ENCODE peak calls at places on chromosomes 12 and 14, in five cellular contexts. One of them, this sample, is unnamed.

GRCh38 chr12:49972641-49973360 is at the start of gene AQP6:
- DNase-seq in cardiac fibroblast: no peak
- DNase-seq in GM23338: no peak
- DNase-seq in endothelial cell: no peak
- DNase-seq in HepG2: no peak
- DNase-seq in this sample: no peak

GRCh38 chr14:85764809-85765208 is 234.9 kb downstream of the FLRT2 start:
- DNase-seq in endothelial cell: no peak
- DNase-seq in HepG2: no peak
- DNase-seq in GM23338: no peak
- DNase-seq in cardiac fibroblast: no peak
- DNase-seq in this sample: no peak

GRCh38 chr12:47651368-47652254 is 54.2 kb downstream of the RPAP3 start:
- DNase-seq in HepG2: peak
- DNase-seq in cardiac fibroblast: peak
- DNase-seq in endothelial cell: peak
- DNase-seq in GM23338: peak
- DNase-seq in this sample: peak

GRCh38 chr12:45259732-45260480 is 44.0 kb downstream of the ANO6 start:
- DNase-seq in HepG2: peak
- DNase-seq in endothelial cell: no peak
- DNase-seq in GM23338: no peak
- DNase-seq in cardiac fibroblast: peak
- DNase-seq in this sample: no peak

GRCh38 chr12:23669691-23670090 is 279.8 kb downstream of the SOX5 start:
- DNase-seq in HepG2: no peak
- DNase-seq in cardiac fibroblast: no peak
- DNase-seq in endothelial cell: no peak
- DNase-seq in GM23338: no peak
- DNase-seq in this sample: no peak

GRCh38 chr12:91778091-91778819 is 367.4 kb downstream of the BTG1 start:
- DNase-seq in GM23338: no peak
- DNase-seq in HepG2: no peak
- DNase-seq in endothelial cell: no peak
- DNase-seq in cardiac fibroblast: no peak
- DNase-seq in this sample: no peak

GRCh38 chr12:87845995-87846483 is 183.2 kb downstream of the C12orf50 start:
- DNase-seq in endothelial cell: no peak
- DNase-seq in GM23338: peak
- DNase-seq in cardiac fibroblast: no peak
- DNase-seq in HepG2: no peak
- DNase-seq in this sample: no peak

GRCh38 chr12:124190301-124191023 is 104.4 kb upstream of the RFLNA start:
- DNase-seq in GM23338: no peak
- DNase-seq in cardiac fibroblast: no peak
- DNase-seq in HepG2: no peak
- DNase-seq in endothelial cell: no peak
- DNase-seq in this sample: no peak

GRCh38 chr12:3077572-3078081 is 448 bp downstream of the TSPAN9 start:
- DNase-seq in HepG2: no peak
- DNase-seq in cardiac fibroblast: peak
- DNase-seq in endothelial cell: peak
- DNase-seq in GM23338: peak
- DNase-seq in this sample: peak

GRCh38 chr12:122124370-122124769 is 45.8 kb downstream of the MLXIP start:
- DNase-seq in cardiac fibroblast: no peak
- DNase-seq in HepG2: no peak
- DNase-seq in endothelial cell: no peak
- DNase-seq in GM23338: no peak
- DNase-seq in this sample: no peak

GRCh38 chr14:82313889-82314288 is 780.2 kb upstream of the SEL1L start:
- DNase-seq in GM23338: no peak
- DNase-seq in cardiac fibroblast: no peak
- DNase-seq in HepG2: no peak
- DNase-seq in endothelial cell: no peak
- DNase-seq in this sample: no peak

GRCh38 chr12:121578230-121579189 is 2.3 kb downstream of the KDM2B start:
- DNase-seq in GM23338: peak
- DNase-seq in HepG2: no peak
- DNase-seq in endothelial cell: peak
- DNase-seq in cardiac fibroblast: peak
- DNase-seq in this sample: peak

GRCh38 chr12:18998343-18999270 is 130.9 kb upstream of the PLEKHA5 start:
- DNase-seq in endothelial cell: no peak
- DNase-seq in cardiac fibroblast: peak
- DNase-seq in HepG2: no peak
- DNase-seq in GM23338: no peak
- DNase-seq in this sample: no peak

GRCh38 chr12:2489266-2489665 is 305.5 kb upstream of the FKBP4 start:
- DNase-seq in endothelial cell: no peak
- DNase-seq in cardiac fibroblast: no peak
- DNase-seq in GM23338: no peak
- DNase-seq in HepG2: no peak
- DNase-seq in this sample: no peak

GRCh38 chr14:38209572-38210159 is 2.0 kb downstream of the SSTR1 start:
- DNase-seq in HepG2: no peak
- DNase-seq in endothelial cell: no peak
- DNase-seq in cardiac fibroblast: no peak
- DNase-seq in GM23338: peak
- DNase-seq in this sample: peak

GRCh38 chr12:56229819-56230448 is at the start of gene SLC39A5:
- DNase-seq in cardiac fibroblast: no peak
- DNase-seq in HepG2: no peak
- DNase-seq in GM23338: no peak
- DNase-seq in endothelial cell: no peak
- DNase-seq in this sample: peak

GRCh38 chr12:46468159-46468558 is 95.6 kb upstream of the SLC38A2 start:
- DNase-seq in cardiac fibroblast: peak
- DNase-seq in GM23338: no peak
- DNase-seq in endothelial cell: no peak
- DNase-seq in HepG2: no peak
- DNase-seq in this sample: no peak

GRCh38 chr12:62622177-62622576 is 155.6 kb downstream of the MON2 start:
- DNase-seq in cardiac fibroblast: no peak
- DNase-seq in GM23338: peak
- DNase-seq in endothelial cell: no peak
- DNase-seq in HepG2: no peak
- DNase-seq in this sample: no peak

GRCh38 chr12:64682572-64683277 is 72.4 kb downstream of the RASSF3 start:
- DNase-seq in HepG2: no peak
- DNase-seq in endothelial cell: no peak
- DNase-seq in cardiac fibroblast: peak
- DNase-seq in GM23338: peak
- DNase-seq in this sample: no peak

GRCh38 chr12:100201604-100202423 is 1.2 kb downstream of the ACTR6 start:
- DNase-seq in HepG2: no peak
- DNase-seq in endothelial cell: no peak
- DNase-seq in GM23338: no peak
- DNase-seq in cardiac fibroblast: no peak
- DNase-seq in this sample: no peak

GRCh38 chr14:76926521-76927251 is 100.5 kb downstream of the LRRC74A start:
- DNase-seq in HepG2: no peak
- DNase-seq in endothelial cell: no peak
- DNase-seq in cardiac fibroblast: peak
- DNase-seq in GM23338: peak
- DNase-seq in this sample: peak

GRCh38 chr12:124327362-124328043 is 32.6 kb downstream of the RFLNA start:
- DNase-seq in cardiac fibroblast: no peak
- DNase-seq in HepG2: no peak
- DNase-seq in GM23338: no peak
- DNase-seq in endothelial cell: no peak
- DNase-seq in this sample: no peak

GRCh38 chr12:128178971-128179370 is 88.0 kb upstream of the TMEM132C start:
- DNase-seq in GM23338: no peak
- DNase-seq in cardiac fibroblast: no peak
- DNase-seq in HepG2: no peak
- DNase-seq in endothelial cell: no peak
- DNase-seq in this sample: no peak

GRCh38 chr14:54435500-54435981 is 5.6 kb downstream of the CNIH1 start:
- DNase-seq in endothelial cell: no peak
- DNase-seq in GM23338: no peak
- DNase-seq in cardiac fibroblast: peak
- DNase-seq in HepG2: no peak
- DNase-seq in this sample: peak

DNA sequence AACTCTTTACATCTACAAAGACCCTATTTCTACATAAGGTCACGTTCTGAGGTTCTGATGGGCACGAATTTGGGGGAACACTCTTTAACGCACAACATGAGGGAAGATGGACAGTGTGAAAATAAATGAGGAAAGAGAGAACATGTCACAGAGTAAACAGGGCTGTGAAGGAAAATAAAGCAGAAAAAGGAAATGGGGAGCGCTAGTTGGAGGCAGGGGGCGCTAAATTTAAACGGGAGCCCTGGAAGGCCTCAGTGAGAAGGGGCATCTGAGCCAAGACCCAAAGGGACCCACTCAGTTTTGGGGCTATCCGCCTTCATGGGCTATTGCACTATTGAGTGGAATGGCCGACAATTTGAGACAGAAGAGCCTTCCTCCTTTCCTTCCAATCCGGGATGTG is 50.5 kb downstream of the PLXNC1 start:
- DNase-seq in GM23338: peak
- DNase-seq in cardiac fibroblast: no peak
- DNase-seq in endothelial cell: no peak
- DNase-seq in HepG2: no peak
- DNase-seq in this sample: no peak
- TF ChIP-seq CTCF in GM23338: peak
- TF ChIP-seq CTCF in cardiac fibroblast: no peak
- TF ChIP-seq CTCF in endothelial cell: no peak
- TF ChIP-seq CTCF in HepG2: no peak
- TF ChIP-seq CTCF in this sample: no peak

GRCh38 chr12:95336387-95337067 is 118.9 kb downstream of the VEZT start:
- DNase-seq in cardiac fibroblast: peak
- DNase-seq in HepG2: peak
- DNase-seq in endothelial cell: peak
- DNase-seq in GM23338: peak
- DNase-seq in this sample: no peak
- TF ChIP-seq CTCF in cardiac fibroblast: peak
- TF ChIP-seq CTCF in HepG2: peak
- TF ChIP-seq CTCF in endothelial cell: no peak
- TF ChIP-seq CTCF in GM23338: peak
- TF ChIP-seq CTCF in this sample: no peak

DNA sequence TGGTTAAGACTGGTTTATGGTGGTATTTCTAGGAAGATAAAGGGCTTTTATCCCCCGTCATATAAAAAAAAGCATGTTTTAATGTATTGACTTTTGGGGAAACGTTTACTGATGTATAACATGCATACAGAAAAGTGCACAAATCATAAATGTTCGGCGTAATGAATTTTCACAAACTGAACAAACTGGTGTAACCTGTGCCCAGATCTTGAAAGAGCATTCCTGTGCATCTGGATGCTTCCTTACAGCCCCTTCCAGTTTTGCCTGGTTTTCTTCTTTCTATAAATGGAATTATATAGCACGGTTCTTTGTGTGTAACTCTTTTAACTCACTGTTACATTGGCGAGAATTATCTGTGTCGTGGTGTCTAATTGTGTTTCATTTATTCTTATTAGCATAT is 693.8 kb upstream of the TBX3 start:
- DNase-seq in GM23338: no peak
- DNase-seq in HepG2: no peak
- DNase-seq in endothelial cell: no peak
- DNase-seq in cardiac fibroblast: no peak
- DNase-seq in this sample: no peak
- TF ChIP-seq CTCF in GM23338: no peak
- TF ChIP-seq CTCF in HepG2: no peak
- TF ChIP-seq CTCF in endothelial cell: no peak
- TF ChIP-seq CTCF in cardiac fibroblast: no peak
- TF ChIP-seq CTCF in this sample: no peak

DNA sequence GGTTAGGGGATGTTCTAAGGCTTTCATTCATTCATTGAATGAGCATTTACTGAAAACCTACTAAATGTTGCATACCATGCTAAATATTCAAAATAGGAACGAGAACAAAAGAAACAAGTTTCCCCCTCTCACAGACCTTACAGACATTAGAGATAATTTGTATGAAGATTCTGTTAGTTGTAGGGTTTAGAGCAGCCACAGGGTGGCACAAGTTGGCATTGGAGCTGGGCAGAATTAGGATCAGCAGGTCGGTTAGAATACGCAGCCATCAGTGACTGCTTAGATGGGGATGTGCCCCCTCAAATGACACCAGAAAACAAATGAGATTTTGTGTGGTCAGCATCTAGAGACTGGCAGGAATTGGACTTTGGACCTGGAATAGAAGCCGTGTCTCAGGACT is 166.3 kb upstream of the DAAM1 start:
- DNase-seq in cardiac fibroblast: peak
- DNase-seq in endothelial cell: peak
- DNase-seq in HepG2: no peak
- DNase-seq in GM23338: peak
- DNase-seq in this sample: no peak
- TF ChIP-seq CTCF in cardiac fibroblast: peak
- TF ChIP-seq CTCF in endothelial cell: peak
- TF ChIP-seq CTCF in HepG2: no peak
- TF ChIP-seq CTCF in GM23338: peak
- TF ChIP-seq CTCF in this sample: no peak

DNA sequence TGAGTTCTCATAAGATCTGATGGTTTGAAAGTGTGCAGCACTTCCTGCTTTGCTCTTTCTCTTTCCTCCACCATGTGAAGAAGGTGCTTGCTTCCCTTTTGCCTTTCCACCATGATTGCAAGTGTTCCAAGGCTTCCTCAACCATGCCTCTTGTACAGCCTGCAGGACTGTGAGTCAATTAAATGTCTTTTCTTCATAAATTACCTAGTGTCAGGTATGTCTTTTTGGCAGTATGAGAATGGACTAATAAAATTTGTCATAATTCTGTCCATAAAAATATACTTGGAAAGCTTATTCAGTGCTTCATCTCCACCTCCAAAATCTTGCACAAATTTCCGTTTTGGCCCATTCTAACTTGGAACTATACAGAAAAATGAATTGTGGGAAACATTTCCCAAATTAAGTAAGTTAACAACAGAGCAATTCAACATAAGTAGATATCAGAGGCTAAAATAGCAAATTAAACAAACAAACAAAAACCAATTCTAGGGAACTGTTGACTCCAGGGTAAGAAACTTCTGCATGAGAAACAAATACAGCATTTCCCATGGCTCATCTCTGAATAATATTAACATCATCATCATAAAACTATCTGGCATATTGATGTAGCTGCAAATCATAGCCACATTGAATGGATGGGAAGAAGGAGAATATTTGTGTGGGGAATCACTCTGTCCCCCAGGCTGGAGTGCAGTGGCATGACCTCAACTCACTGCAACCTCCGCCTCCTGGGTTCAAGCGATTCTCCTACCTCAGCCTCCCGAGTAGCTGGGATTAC is 459.5 kb upstream of the FAR2 start:
- DNase-seq in endothelial cell: no peak
- DNase-seq in GM23338: no peak
- DNase-seq in cardiac fibroblast: no peak
- DNase-seq in HepG2: no peak
- DNase-seq in this sample: no peak
- TF ChIP-seq CTCF in endothelial cell: no peak
- TF ChIP-seq CTCF in GM23338: no peak
- TF ChIP-seq CTCF in cardiac fibroblast: no peak
- TF ChIP-seq CTCF in HepG2: no peak
- TF ChIP-seq CTCF in this sample: no peak

DNA sequence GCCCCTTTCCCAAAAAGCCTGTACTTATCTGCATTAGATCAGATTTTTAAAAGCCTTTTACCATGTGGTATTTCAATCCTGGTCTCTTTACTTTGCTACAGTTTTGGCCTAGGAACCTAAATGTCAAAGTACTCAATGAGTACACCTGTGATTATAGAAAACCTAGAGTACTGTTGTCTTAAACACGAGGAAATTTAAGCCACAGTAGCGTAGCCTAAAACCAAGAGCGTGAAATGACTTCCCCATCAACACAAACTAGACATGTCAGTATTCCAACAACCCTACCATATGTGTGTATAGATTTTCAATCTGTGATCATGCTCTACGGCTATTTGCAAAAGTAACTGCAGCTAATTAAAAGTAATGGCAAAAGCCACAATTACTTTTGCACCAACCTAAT is 52.7 kb upstream of the OR5AU1 start:
- DNase-seq in endothelial cell: no peak
- DNase-seq in GM23338: no peak
- DNase-seq in HepG2: no peak
- DNase-seq in cardiac fibroblast: no peak
- DNase-seq in this sample: no peak
- TF ChIP-seq CTCF in endothelial cell: no peak
- TF ChIP-seq CTCF in GM23338: no peak
- TF ChIP-seq CTCF in HepG2: no peak
- TF ChIP-seq CTCF in cardiac fibroblast: no peak
- TF ChIP-seq CTCF in this sample: no peak

This sample was measured in GM13976.